ENCODE peak calls at places on chromosomes 13 and 19, in six cellular contexts. One of them, this sample, is unnamed. For H3K27me3, the result is how much of the 10 kb centered on the place peaks cover.

GRCh38 chr19:16588089-16588823 is 16.0 kb upstream of the SLC35E1 start:
- DNase-seq in thoracic aorta: no peak
- DNase-seq in Peyer's patch: peak
- DNase-seq in esophagus muscularis mucosa: no peak
- DNase-seq in esophagus squamous epithelium: no peak
- DNase-seq in small intestine: peak
- DNase-seq in this sample: no peak

GRCh38 chr19:18488403-18488723 is 33.5 kb downstream of the ELL start:
- DNase-seq in thoracic aorta: no peak
- DNase-seq in Peyer's patch: no peak
- DNase-seq in esophagus muscularis mucosa: no peak
- DNase-seq in esophagus squamous epithelium: no peak
- DNase-seq in small intestine: no peak
- DNase-seq in this sample: no peak

GRCh38 chr13:72970956-72971355 is 87.8 kb upstream of the KLF5 start:
- DNase-seq in thoracic aorta: no peak
- DNase-seq in Peyer's patch: no peak
- DNase-seq in esophagus muscularis mucosa: no peak
- DNase-seq in esophagus squamous epithelium: no peak
- DNase-seq in small intestine: peak
- DNase-seq in this sample: no peak

GRCh38 chr13:51814825-51815650 is 11.1 kb upstream of the DHRS12 start:
- DNase-seq in thoracic aorta: no peak
- DNase-seq in Peyer's patch: peak
- DNase-seq in esophagus muscularis mucosa: no peak
- DNase-seq in esophagus squamous epithelium: no peak
- DNase-seq in small intestine: peak
- DNase-seq in this sample: peak

GRCh38 chr19:1584500-1585242 is 8.0 kb downstream of the MBD3 start:
- DNase-seq in thoracic aorta: no peak
- DNase-seq in Peyer's patch: no peak
- DNase-seq in esophagus muscularis mucosa: no peak
- DNase-seq in esophagus squamous epithelium: no peak
- DNase-seq in small intestine: no peak
- DNase-seq in this sample: no peak

GRCh38 chr19:7916137-7916907 is 1.7 kb downstream of the TGFBR3L start:
- DNase-seq in thoracic aorta: no peak
- DNase-seq in Peyer's patch: no peak
- DNase-seq in esophagus muscularis mucosa: no peak
- DNase-seq in esophagus squamous epithelium: no peak
- DNase-seq in small intestine: peak
- DNase-seq in this sample: no peak

GRCh38 chr13:37690361-37690760 is 91.8 kb upstream of the POSTN start:
- DNase-seq in thoracic aorta: no peak
- DNase-seq in Peyer's patch: no peak
- DNase-seq in esophagus muscularis mucosa: no peak
- DNase-seq in esophagus squamous epithelium: no peak
- DNase-seq in small intestine: no peak
- DNase-seq in this sample: no peak

GRCh38 chr19:1106841-1107654 is 3.3 kb downstream of the GPX4 start:
- DNase-seq in thoracic aorta: no peak
- DNase-seq in Peyer's patch: no peak
- DNase-seq in esophagus muscularis mucosa: no peak
- DNase-seq in esophagus squamous epithelium: no peak
- DNase-seq in small intestine: no peak
- DNase-seq in this sample: no peak

GRCh38 chr13:108328848-108329247 is 59.3 kb downstream of the TNFSF13B start:
- DNase-seq in thoracic aorta: no peak
- DNase-seq in Peyer's patch: no peak
- DNase-seq in esophagus muscularis mucosa: no peak
- DNase-seq in esophagus squamous epithelium: no peak
- DNase-seq in small intestine: no peak
- DNase-seq in this sample: no peak

GRCh38 chr13:53237696-53238095 is 209.1 kb downstream of the OLFM4 start:
- DNase-seq in thoracic aorta: no peak
- DNase-seq in Peyer's patch: no peak
- DNase-seq in esophagus muscularis mucosa: no peak
- DNase-seq in esophagus squamous epithelium: no peak
- DNase-seq in small intestine: no peak
- DNase-seq in this sample: no peak

GRCh38 chr13:94332360-94333040 is 147.0 kb downstream of the DCT start:
- DNase-seq in thoracic aorta: no peak
- DNase-seq in Peyer's patch: no peak
- DNase-seq in esophagus muscularis mucosa: peak
- DNase-seq in esophagus squamous epithelium: no peak
- DNase-seq in small intestine: no peak
- DNase-seq in this sample: no peak

GRCh38 chr13:94331281-94331680 is 148.2 kb downstream of the DCT start:
- DNase-seq in thoracic aorta: no peak
- DNase-seq in Peyer's patch: no peak
- DNase-seq in esophagus muscularis mucosa: no peak
- DNase-seq in esophagus squamous epithelium: no peak
- DNase-seq in small intestine: no peak
- DNase-seq in this sample: no peak

GRCh38 chr13:94333131-94333820 is 146.2 kb downstream of the DCT start:
- DNase-seq in thoracic aorta: no peak
- DNase-seq in Peyer's patch: no peak
- DNase-seq in esophagus muscularis mucosa: peak
- DNase-seq in esophagus squamous epithelium: no peak
- DNase-seq in small intestine: no peak
- DNase-seq in this sample: no peak

GRCh38 chr13:94339116-94339687 is 140.3 kb downstream of the DCT start:
- DNase-seq in thoracic aorta: no peak
- DNase-seq in Peyer's patch: no peak
- DNase-seq in esophagus muscularis mucosa: peak
- DNase-seq in esophagus squamous epithelium: no peak
- DNase-seq in small intestine: no peak
- DNase-seq in this sample: no peak

GRCh38 chr13:94335786-94336357 is 143.6 kb downstream of the DCT start:
- DNase-seq in thoracic aorta: no peak
- DNase-seq in Peyer's patch: no peak
- DNase-seq in esophagus muscularis mucosa: peak
- DNase-seq in esophagus squamous epithelium: no peak
- DNase-seq in small intestine: no peak
- DNase-seq in this sample: no peak
- H3K27me3 ChIP-seq in thoracic aorta: under half
- H3K27me3 ChIP-seq in Peyer's patch: under half
- H3K27me3 ChIP-seq in esophagus muscularis mucosa: under half
- H3K27me3 ChIP-seq in esophagus squamous epithelium: under half
- H3K27me3 ChIP-seq in small intestine: under half
- H3K27me3 ChIP-seq in this sample: under half

DNA sequence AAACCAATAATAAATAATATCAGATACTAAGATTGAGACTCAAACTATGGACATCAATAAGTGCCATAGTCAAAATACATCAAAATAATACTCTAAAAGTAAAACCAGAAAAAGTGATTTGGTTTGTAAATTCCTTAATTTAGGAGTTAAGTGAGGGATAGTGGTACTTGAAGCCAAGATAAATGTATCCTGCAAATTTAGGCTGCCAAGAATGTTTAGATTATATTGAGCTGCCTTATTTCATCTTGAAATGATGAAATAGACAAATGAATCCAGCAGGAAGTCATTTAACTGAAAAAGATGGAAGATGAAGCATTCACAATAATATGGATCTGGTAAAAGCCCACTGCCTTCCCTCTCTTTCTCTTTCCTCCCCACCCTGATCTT is 112.3 kb downstream of the LRCH1 start:
- DNase-seq in thoracic aorta: no peak
- DNase-seq in Peyer's patch: no peak
- DNase-seq in esophagus muscularis mucosa: no peak
- DNase-seq in esophagus squamous epithelium: no peak
- DNase-seq in small intestine: no peak
- DNase-seq in this sample: no peak
- H3K27ac ChIP-seq in thoracic aorta: peak
- H3K27ac ChIP-seq in Peyer's patch: no peak
- H3K27ac ChIP-seq in esophagus muscularis mucosa: peak
- H3K27ac ChIP-seq in esophagus squamous epithelium: peak
- H3K27ac ChIP-seq in small intestine: peak
- H3K27ac ChIP-seq in this sample: peak

DNA sequence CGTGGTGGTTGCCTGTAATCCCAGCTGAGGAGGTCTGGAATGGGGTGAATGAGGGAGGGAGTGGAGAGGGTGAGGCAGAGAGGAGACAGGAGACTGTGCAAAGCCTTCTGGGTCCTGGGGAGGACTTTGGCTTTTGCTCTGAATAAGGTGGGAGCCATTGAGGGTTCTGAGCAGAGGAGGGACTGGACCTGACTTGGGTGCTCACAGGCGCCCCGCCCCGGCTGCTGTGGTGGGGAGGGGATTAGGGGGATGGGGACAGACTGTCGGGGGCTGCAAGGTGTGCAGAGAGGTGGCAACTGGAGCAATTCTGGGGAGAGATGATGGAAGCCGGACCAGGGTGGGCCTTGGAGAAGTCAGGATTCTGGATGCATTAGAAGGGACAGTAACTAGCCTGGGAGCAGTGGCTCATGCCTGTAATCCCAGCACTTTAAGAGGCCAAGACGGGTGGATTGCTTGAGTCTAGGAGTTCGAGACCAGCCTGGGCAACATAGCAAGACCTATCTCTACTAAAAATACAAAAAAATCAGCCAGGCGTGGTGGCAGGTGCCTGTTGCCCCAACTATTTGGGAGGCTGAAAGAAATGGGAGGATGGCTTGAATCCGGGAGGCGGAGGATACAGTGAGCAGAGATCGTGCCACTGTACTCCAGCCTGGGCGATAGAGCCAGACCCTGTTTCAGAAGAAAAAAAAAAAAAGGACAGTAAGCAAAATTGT is 16.1 kb upstream of the NANOS3 start:
- DNase-seq in thoracic aorta: no peak
- DNase-seq in Peyer's patch: no peak
- DNase-seq in esophagus muscularis mucosa: no peak
- DNase-seq in esophagus squamous epithelium: no peak
- DNase-seq in small intestine: no peak
- DNase-seq in this sample: no peak
- H3K27me3 ChIP-seq in thoracic aorta: under half
- H3K27me3 ChIP-seq in Peyer's patch: under half
- H3K27me3 ChIP-seq in esophagus muscularis mucosa: under half
- H3K27me3 ChIP-seq in esophagus squamous epithelium: under half
- H3K27me3 ChIP-seq in small intestine: under half
- H3K27me3 ChIP-seq in this sample: under half

GRCh38 chr19:46716672-46717033 is 261 bp downstream of the PRKD2 start:
- DNase-seq in thoracic aorta: no peak
- DNase-seq in Peyer's patch: no peak
- DNase-seq in esophagus muscularis mucosa: no peak
- DNase-seq in esophagus squamous epithelium: no peak
- DNase-seq in small intestine: peak
- DNase-seq in this sample: no peak
- H3K27ac ChIP-seq in thoracic aorta: peak
- H3K27ac ChIP-seq in Peyer's patch: peak
- H3K27ac ChIP-seq in esophagus muscularis mucosa: peak
- H3K27ac ChIP-seq in esophagus squamous epithelium: peak
- H3K27ac ChIP-seq in small intestine: peak
- H3K27ac ChIP-seq in this sample: peak

DNA sequence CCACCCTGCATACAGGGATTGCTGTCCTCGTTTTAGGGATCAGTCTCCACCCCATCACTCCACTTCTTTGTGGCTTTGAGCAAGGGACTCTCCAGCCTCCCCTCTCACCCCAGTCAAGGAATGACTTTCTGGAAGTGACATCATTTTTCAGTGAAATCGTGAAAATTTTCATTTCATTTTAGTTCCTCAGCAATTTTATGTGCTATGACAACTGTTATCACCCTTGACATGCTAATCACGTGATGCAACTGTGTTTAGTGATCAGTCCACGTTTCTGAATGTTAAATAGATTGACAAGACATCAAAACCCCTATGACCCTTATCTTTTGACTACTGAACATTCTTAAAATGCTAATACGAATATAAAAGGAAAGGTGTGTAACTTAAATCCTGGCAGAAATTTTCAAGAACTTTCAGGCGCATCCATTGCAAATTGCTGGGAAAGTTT is 8.0 kb downstream of the C19orf81 start:
- DNase-seq in thoracic aorta: no peak
- DNase-seq in Peyer's patch: no peak
- DNase-seq in esophagus muscularis mucosa: no peak
- DNase-seq in esophagus squamous epithelium: no peak
- DNase-seq in small intestine: no peak
- DNase-seq in this sample: no peak
- H3K27me3 ChIP-seq in thoracic aorta: under half
- H3K27me3 ChIP-seq in Peyer's patch: under half
- H3K27me3 ChIP-seq in esophagus muscularis mucosa: under half
- H3K27me3 ChIP-seq in esophagus squamous epithelium: half or more
- H3K27me3 ChIP-seq in small intestine: under half
- H3K27me3 ChIP-seq in this sample: under half

GRCh38 chr13:81140675-81141074 is 799.7 kb upstream of the SPRY2 start:
- DNase-seq in thoracic aorta: no peak
- DNase-seq in Peyer's patch: no peak
- DNase-seq in esophagus muscularis mucosa: no peak
- DNase-seq in esophagus squamous epithelium: no peak
- DNase-seq in small intestine: no peak
- DNase-seq in this sample: no peak
- H3K27ac ChIP-seq in thoracic aorta: no peak
- H3K27ac ChIP-seq in Peyer's patch: no peak
- H3K27ac ChIP-seq in esophagus muscularis mucosa: no peak
- H3K27ac ChIP-seq in esophagus squamous epithelium: no peak
- H3K27ac ChIP-seq in small intestine: no peak
- H3K27ac ChIP-seq in this sample: no peak

GRCh38 chr13:96081888-96082287 is 8.0 kb upstream of the HS6ST3 start:
- DNase-seq in thoracic aorta: no peak
- DNase-seq in Peyer's patch: no peak
- DNase-seq in esophagus muscularis mucosa: no peak
- DNase-seq in esophagus squamous epithelium: no peak
- DNase-seq in small intestine: peak
- DNase-seq in this sample: no peak
- H3K27me3 ChIP-seq in thoracic aorta: under half
- H3K27me3 ChIP-seq in Peyer's patch: under half
- H3K27me3 ChIP-seq in esophagus muscularis mucosa: under half
- H3K27me3 ChIP-seq in esophagus squamous epithelium: under half
- H3K27me3 ChIP-seq in small intestine: under half
- H3K27me3 ChIP-seq in this sample: under half

DNA sequence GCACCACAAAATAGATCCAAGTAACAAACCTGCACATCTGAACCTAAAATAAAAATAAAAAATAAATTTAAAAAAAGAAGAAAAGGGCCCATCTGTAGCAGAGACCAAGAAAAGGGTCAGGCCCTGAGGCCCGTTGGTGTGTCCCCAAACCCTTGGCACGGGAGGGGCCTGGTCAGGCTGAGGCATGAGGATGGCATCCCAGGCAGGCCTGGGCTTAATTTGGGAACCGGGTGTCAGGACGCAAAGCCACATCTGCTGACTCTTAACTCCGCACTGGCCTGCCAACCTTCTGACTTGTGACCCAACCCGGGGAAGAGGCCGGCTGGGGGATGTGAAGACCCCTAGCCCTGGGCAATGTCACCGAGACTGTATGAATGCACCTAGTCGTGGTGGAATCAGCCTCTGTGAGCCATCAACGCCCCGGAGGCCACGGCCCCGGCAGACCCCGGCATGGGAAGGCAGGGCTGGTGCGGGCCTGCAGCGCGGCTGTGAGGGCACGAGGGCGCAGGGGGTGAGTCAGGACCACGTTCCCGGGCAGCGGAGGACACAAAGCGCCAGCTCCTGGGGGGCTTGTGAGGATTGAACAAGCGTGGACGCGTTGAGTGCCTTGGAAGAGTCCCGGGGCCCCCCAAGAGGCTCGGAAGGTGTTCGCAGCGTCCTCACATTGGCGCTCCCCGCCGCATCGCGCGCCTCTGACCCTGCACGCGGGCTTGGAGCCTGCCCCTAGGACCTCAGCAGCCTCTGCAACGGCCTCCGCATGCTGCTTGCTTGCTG is 38.2 kb downstream of the ATP12A start:
- DNase-seq in thoracic aorta: no peak
- DNase-seq in Peyer's patch: no peak
- DNase-seq in esophagus muscularis mucosa: no peak
- DNase-seq in esophagus squamous epithelium: no peak
- DNase-seq in small intestine: no peak
- DNase-seq in this sample: no peak
- H3K27ac ChIP-seq in thoracic aorta: no peak
- H3K27ac ChIP-seq in Peyer's patch: no peak
- H3K27ac ChIP-seq in esophagus muscularis mucosa: no peak
- H3K27ac ChIP-seq in esophagus squamous epithelium: no peak
- H3K27ac ChIP-seq in small intestine: no peak
- H3K27ac ChIP-seq in this sample: no peak

This sample was measured in lung.